ENCODE peak calls at places on chromosome 22, in five cellular contexts. Q is HCT116, M is GM23338, J is transverse colon, I is spleen. D is an unnamed sample.
A peak's percentile ranks its signal among the peaks of the same experiment; 100 is the strongest.

GRCh38 chr22:40388231-40388630 is 17.8 kb downstream of the SGSM3 start:
- DNase-seq in J (no peak), Q (no peak), I (no peak), M (no peak), D (no peak)

GRCh38 chr22:19873960-19874306 is 19.3 kb upstream of the GNB1L start:
- DNase-seq in I (peak; percentile 57), M (no peak), J (no peak), Q (no peak), D (peak; percentile 13)

GRCh38 chr22:43501951-43502874 is 90.4 kb downstream of the MPPED1 start:
- DNase-seq in J (no peak), I (no peak), Q (no peak), M (no peak), D (no peak)

GRCh38 chr22:27788889-27789288 is 12.7 kb downstream of the MN1 start:
- DNase-seq in M (no peak), Q (no peak), I (no peak), J (no peak), D (no peak)

GRCh38 chr22:40325315-40325714 is 21.0 kb upstream of the ADSL start:
- DNase-seq in I (no peak), M (no peak), J (no peak), Q (no peak), D (no peak)

GRCh38 chr22:46536559-46537220 is 730 bp downstream of the CELSR1 start:
- DNase-seq in I (no peak), Q (no peak), M (peak; percentile 47), J (no peak), D (no peak)

GRCh38 chr22:39297490-39298193 is 21.8 kb downstream of the RPL3 start:
- DNase-seq in J (peak; percentile 46), I (no peak), Q (no peak), M (peak; percentile 70), D (no peak)

GRCh38 chr22:40533712-40534378 is 102.7 kb downstream of the MRTFA start:
- DNase-seq in M (peak; percentile 66), I (no peak), Q (no peak), J (peak; percentile 19), D (peak; percentile 36)

GRCh38 chr22:48238966-48239365 is 1476.5 kb downstream of the TBC1D22A start:
- DNase-seq in M (no peak), Q (no peak), J (no peak), I (peak; percentile 48), D (no peak)

GRCh38 chr22:42279425-42280020 is 9.1 kb upstream of the TCF20 start:
- DNase-seq in I (peak; percentile 48), J (no peak), M (no peak), Q (no peak), D (no peak)

GRCh38 chr22:23884133-23884532 is 10.1 kb upstream of the MIF start:
- DNase-seq in J (no peak), Q (no peak), I (no peak), M (no peak), D (no peak)

GRCh38 chr22:37484115-37485005 is 1.8 kb downstream of the MFNG start:
- DNase-seq in Q (no peak), J (peak; percentile 83), I (peak; percentile 98), M (no peak), D (peak; percentile 77)

GRCh38 chr22:43867839-43868652 is 5.7 kb upstream of the SULT4A1 start:
- DNase-seq in Q (no peak), M (peak; percentile 95), J (peak; percentile 34), I (peak; percentile 75), D (no peak)

GRCh38 chr22:48079505-48080295 is 1317.2 kb downstream of the TBC1D22A start:
- DNase-seq in J (no peak), Q (no peak), M (no peak), I (no peak), D (no peak)

GRCh38 chr22:45893516-45893915 is 83.4 kb downstream of the WNT7B start:
- DNase-seq in M (no peak), Q (no peak), I (no peak), J (no peak), D (no peak)

GRCh38 chr22:40898850-40899357 is 37.0 kb upstream of the DNAJB7 start:
- DNase-seq in M (peak; percentile 71), Q (peak; percentile 23), J (no peak), I (no peak), D (peak; percentile 18)

GRCh38 chr22:35380013-35380412 is 883 bp upstream of the HMOX1 start:
- DNase-seq in J (peak; percentile 43), Q (no peak), I (no peak), M (no peak), D (no peak)

DNA sequence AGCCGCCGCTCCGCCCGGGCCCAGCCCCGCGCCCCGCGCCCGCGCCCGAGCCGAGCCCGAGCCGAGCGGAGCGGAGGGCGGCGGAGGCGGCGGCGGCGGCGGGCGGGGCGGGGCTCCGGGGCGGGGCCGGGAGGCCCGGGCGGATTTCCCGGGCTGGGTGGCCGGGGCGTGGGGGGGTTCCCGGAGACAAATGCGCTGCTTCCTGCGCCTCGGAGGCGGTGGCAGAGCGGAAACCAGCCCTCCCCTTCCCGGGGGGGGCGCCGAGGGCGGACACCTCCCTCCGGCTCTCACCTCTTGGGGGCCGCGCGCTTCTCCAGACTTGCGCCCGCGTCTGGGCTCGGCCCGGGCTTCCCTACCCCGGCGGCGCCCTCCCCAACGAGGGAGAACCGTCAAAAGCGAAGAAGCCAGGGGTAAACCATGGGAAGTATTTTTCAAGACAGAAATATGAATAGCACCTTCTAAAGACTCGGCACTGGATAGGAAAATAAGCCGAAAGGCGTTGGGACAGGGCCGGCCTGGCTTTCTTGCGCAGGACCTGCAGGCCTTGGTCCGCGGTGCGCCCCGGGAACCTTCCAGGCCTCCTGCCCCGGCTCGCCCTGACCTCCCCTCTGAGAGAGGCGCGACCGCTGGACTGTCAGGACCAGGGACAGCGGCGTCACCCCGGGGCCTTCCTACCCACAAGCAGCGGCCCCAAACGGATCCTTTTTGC is at the start of gene MAPK11:
- DNase-seq in Q (no peak), I (peak; percentile 91), J (peak; percentile 74), M (peak; percentile 92), D (peak; percentile 71)
- TF ChIP-seq POLR2AphosphoS5 in Q (no peak), I (no peak), J (no peak), M (no peak), D (no peak)

GRCh38 chr22:31105282-31105929 is 2.0 kb downstream of the SELENOM start:
- DNase-seq in M (no peak), I (peak; percentile 35), J (no peak), Q (no peak), D (no peak)

GRCh38 chr22:31107206-31108118 is at the start of gene SELENOM:
- DNase-seq in I (peak; percentile 97), J (peak; percentile 98), M (peak; percentile 97), Q (peak; percentile 96), D (peak; percentile 95)

GRCh38 chr22:31104869-31105268 is 2.5 kb downstream of the SELENOM start:
- DNase-seq in J (no peak), I (peak; percentile 69), Q (no peak), M (peak; percentile 93), D (no peak)

GRCh38 chr22:31106651-31107205 is 640 bp downstream of the SELENOM start:
- DNase-seq in I (no peak), Q (no peak), J (no peak), M (peak; percentile 39), D (no peak)

DNA sequence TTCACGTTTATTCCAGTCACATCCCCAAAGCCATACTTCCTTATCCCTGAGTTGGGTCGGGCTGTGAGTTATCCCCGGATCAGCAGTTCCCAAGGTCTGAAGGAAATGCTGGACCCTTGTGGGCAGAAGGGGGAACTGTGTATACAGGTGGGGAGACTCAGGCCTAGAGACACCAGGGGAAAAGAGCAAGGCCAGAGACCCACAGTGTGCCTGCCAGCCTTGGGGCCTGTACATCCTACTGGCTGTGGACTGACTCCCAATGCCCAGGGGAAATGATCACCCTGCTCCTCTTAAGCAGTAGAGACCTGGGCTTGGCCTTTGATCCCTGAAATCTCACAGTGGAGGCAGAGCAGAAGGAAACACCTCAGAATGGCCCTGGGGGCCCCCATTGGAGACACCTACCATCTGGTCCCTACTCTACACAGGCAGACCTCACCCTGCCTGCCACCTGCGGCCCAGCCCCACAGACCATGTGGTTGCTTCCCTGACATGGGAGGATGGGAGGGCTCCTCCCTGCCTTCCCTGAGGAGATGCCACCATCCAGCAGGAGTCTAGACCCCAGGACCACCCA is 1.3 kb downstream of the SELENOM start:
- DNase-seq in J (no peak), I (peak; percentile 65), M (no peak), Q (no peak), D (no peak)
- TF ChIP-seq POLR2AphosphoS5 in J (no peak), I (no peak), M (no peak), Q (no peak), D (no peak)

DNA sequence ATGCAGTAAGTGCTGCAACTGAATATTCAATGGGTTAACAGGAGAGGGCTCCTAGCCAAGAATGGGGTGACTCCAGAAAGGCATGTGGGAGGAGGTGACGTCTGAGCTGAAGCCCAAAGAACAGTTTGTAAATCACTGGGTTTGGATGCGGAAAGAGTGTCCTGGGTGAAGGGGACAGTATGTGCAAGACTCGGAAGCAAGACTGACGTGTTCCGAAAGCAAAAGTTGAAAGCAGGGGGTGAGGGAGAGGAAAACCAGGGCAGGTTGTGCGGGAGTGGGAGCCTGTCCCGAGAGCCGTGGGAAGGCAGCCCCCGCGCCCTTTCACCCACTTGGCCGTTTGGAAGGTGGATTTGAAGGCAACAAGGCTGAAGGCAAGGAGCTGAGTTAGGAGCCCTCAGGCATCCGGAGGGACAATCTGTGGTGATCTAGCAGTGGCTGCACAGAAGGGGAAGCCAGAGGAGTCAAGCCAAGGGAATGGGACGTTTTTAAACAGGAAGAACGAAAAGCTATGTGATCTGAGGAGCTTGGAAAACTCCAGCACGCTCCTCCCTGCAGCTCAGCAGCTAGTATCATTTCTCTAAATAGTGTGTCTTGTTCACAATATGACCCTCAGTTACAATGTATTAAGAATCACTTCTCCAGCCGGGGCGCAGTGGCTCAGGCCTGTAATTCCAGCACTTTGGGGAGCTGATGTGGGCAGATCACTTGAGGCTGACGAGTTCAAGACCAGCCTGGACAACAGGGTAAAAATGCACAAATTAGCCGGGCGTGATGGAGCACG is 7.7 kb downstream of the SLC25A18 start:
- DNase-seq in J (peak; percentile 76), I (peak; percentile 29), Q (no peak), M (no peak), D (no peak)
- TF ChIP-seq POLR2AphosphoS5 in J (peak; percentile 95), I (peak; percentile 84), Q (no peak), M (no peak), D (no peak)

DNA sequence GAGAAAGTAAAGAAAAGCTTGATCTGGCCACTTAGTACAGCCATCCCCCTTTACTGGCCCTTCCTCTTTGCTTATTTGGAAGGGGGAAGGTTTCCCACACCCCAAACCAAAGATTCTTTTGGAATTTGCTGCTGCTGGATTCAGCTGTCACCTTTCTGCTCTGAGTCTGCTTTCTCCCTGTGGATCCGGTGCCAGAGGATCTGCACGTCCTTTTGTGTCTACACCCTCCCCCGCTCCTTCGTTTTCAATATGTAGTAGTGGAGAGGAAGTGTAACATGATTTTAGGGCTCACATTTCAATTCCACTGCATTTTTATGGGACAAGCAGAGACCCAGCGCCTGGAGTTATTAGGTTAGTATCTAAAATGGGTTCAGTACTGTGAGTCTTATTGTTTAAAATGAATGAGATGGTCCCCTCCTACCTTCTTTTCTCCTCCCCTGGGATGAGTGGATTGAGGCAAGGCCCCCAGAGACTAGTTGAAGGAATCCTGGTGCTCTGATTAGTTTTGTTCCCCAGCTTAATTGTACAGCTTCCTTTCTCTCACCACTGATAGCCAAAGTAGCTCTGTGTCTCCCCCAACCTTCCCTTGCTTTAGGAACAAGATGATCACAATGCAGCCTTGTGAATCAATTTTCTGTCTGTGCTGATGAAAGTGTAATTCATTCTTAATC is 30.5 kb upstream of the CABP7 start:
- DNase-seq in Q (no peak), I (no peak), J (no peak), M (peak; percentile 44), D (no peak)
- TF ChIP-seq POLR2AphosphoS5 in Q (no peak), I (no peak), J (no peak), M (no peak), D (no peak)

D was measured in GM12892.